ENCODE peak calls at places on chromosomes 6 and 20, in five cellular contexts. J, X, P, E and O are unnamed samples.
A peak's percentile ranks its signal among the peaks of the same experiment; 100 is the strongest.

GRCh38 chr20:40880063-40880715 is 148.4 kb upstream of the TOP1 start:
- DNase-seq in J (no peak), E (no peak), P (no peak), X (no peak), O (no peak)

GRCh38 chr20:47241345-47241781 is 115.1 kb downstream of the ZMYND8 start:
- DNase-seq in J (peak; percentile 99), E (no peak), P (no peak), X (no peak), O (peak; percentile 98)

GRCh38 chr6:49001856-49002255 is 461.2 kb downstream of the MMUT start:
- DNase-seq in P (no peak), X (no peak), E (no peak), J (peak; percentile 59), O (peak; percentile 60)

GRCh38 chr6:125233216-125233615 is 68.6 kb downstream of the HDDC2 start:
- DNase-seq in P (no peak), J (no peak), X (no peak), E (no peak), O (no peak)

GRCh38 chr6:112690497-112691202 is 343.5 kb downstream of the RFPL4B start:
- DNase-seq in J (peak; percentile 13), P (no peak), E (no peak), X (no peak), O (peak; percentile 61)

GRCh38 chr6:80214436-80215022 is 108.1 kb downstream of the BCKDHB start:
- DNase-seq in P (peak; percentile 16), J (peak; percentile 79), X (peak; percentile 30), E (no peak), O (peak; percentile 79)

GRCh38 chr6:127120787-127121636 is 2.5 kb downstream of the RSPO3 start:
- DNase-seq in P (peak; percentile 55), J (peak; percentile 88), E (peak; percentile 76), X (peak; percentile 68), O (peak; percentile 87)

GRCh38 chr6:152378154-152378553 is 259.0 kb downstream of the SYNE1 start:
- DNase-seq in X (no peak), J (peak; percentile 27), E (no peak), P (no peak), O (no peak)

GRCh38 chr6:84854801-84855400 is 90.5 kb upstream of the TBX18 start:
- DNase-seq in P (no peak), J (no peak), E (no peak), X (no peak), O (no peak)

GRCh38 chr6:44310241-44310640 is 2.9 kb downstream of the AARS2 start:
- DNase-seq in P (no peak), J (no peak), E (peak; percentile 32), X (no peak), O (no peak)

GRCh38 chr6:154752015-154752414 is 18.8 kb downstream of the SCAF8 start:
- DNase-seq in E (no peak), X (no peak), J (no peak), P (no peak), O (no peak)

GRCh38 chr6:169618526-169619490 is 83.0 kb downstream of the WDR27 start:
- DNase-seq in J (peak; percentile 72), P (no peak), X (no peak), E (no peak), O (peak; percentile 79)

GRCh38 chr6:53378208-53378607 is 29.5 kb upstream of the ELOVL5 start:
- DNase-seq in J (peak; percentile 10), X (no peak), P (no peak), E (no peak), O (no peak)

GRCh38 chr6:46130665-46131064 is 876 bp downstream of the ENPP4 start:
- DNase-seq in X (no peak), E (no peak), J (no peak), P (no peak), O (no peak)

GRCh38 chr6:79544299-79544927 is 7.2 kb upstream of the LCA5 start:
- DNase-seq in P (no peak), E (no peak), J (peak; percentile 75), X (no peak), O (peak; percentile 76)

GRCh38 chr6:55399331-55399730 is 72.1 kb downstream of the GFRAL start:
- DNase-seq in P (no peak), X (no peak), E (no peak), J (peak; percentile 27), O (peak; percentile 8)

GRCh38 chr20:3156811-3157619 is 2.6 kb downstream of the FASTKD5 start:
- DNase-seq in E (no peak), J (no peak), X (no peak), P (no peak), O (peak; percentile 18)

GRCh38 chr6:112841553-112842337 is 494.6 kb downstream of the RFPL4B start:
- DNase-seq in P (no peak), E (no peak), X (no peak), J (no peak), O (no peak)

GRCh38 chr20:58407966-58408557 is 19.0 kb downstream of the VAPB start:
- DNase-seq in J (no peak), X (no peak), E (no peak), P (no peak), O (peak; percentile 19)
- H3K4me3 ChIP-seq in J (no peak overlapping the region), X (no peak overlapping the region), E (no peak overlapping the region), P (no peak overlapping the region), O (no peak overlapping the region)

GRCh38 chr6:15303162-15303919 is 57.5 kb downstream of the JARID2 start:
- DNase-seq in J (no peak), P (no peak), X (no peak), E (no peak), O (no peak)
- H3K4me3 ChIP-seq in J (no peak overlapping the region), P (no peak overlapping the region), X (no peak overlapping the region), E (no peak overlapping the region), O (no peak overlapping the region)

DNA sequence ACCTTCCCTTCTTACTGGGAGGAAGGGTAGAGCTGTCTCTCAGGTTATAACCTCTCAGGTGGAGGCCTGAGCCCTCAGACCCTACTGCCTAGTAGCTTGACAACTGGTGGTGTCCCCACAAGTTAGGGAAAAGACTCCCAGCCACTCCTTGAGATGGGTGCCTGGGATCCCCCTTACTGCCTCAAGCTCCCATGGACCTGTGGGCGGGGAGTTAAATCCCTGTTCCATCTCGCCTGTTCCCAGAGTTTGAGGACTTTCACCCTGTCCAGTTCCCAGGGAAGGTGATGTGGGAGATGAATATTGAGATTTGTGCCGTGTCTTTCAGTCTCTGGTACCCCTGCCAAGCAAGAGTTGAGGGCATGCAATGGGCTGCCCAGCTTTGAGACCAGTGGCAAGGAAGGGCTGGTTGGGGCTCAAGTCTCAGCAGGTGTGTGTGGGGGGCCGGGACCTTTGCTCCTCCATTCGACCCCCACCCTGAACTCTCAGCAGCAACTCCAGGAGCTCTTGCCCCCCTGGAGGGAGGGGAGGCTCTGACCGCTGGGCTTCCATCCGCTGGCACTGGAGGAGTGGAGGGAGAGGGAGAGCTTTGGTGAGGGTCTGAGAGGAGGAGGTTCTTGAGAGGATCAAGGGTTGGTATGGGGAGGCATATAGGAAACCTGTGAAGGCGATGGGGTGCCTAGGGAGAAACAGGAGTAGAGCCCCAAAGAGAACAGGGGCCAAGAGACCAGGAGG is 1.1 kb upstream of the PBX2 start:
- DNase-seq in E (no peak), P (no peak), X (no peak), J (no peak), O (no peak)
- H3K4me3 ChIP-seq in E (peak overlapping the region; percentile 59), P (peak overlapping the region; percentile 83), X (peak overlapping the region; percentile 90), J (peak overlapping the region; percentile 82), O (peak overlapping the region; percentile 67)

GRCh38 chr20:34638532-34638931 is 38.4 kb downstream of the PIGU start:
- DNase-seq in E (no peak), P (no peak), X (no peak), J (no peak), O (no peak)

GRCh38 chr20:34634392-34634791 is 42.5 kb downstream of the PIGU start:
- DNase-seq in E (no peak), X (no peak), P (no peak), J (no peak), O (no peak)

GRCh38 chr20:34636648-34637047 is 40.2 kb downstream of the PIGU start:
- DNase-seq in P (no peak), J (peak; percentile 35), E (no peak), X (no peak), O (peak; percentile 25)

GRCh38 chr20:34639755-34640222 is 37.1 kb downstream of the PIGU start:
- DNase-seq in E (peak; percentile 90), P (no peak), X (peak; percentile 29), J (no peak), O (no peak)

GRCh38 chr20:34637245-34638185 is 39.4 kb downstream of the PIGU start:
- DNase-seq in P (no peak), X (no peak), E (no peak), J (peak; percentile 91), O (peak; percentile 97)
- H3K4me3 ChIP-seq in P (no peak overlapping the region), X (no peak overlapping the region), E (no peak overlapping the region), J (no peak overlapping the region), O (no peak overlapping the region)